ENCODE peak calls at places on chromosomes 5 and 9, in nine cellular contexts. One of them, this sample, is unnamed.

GRCh38 chr9:89005323-89005722 is 14.1 kb downstream of the S1PR3 start:
- DNase-seq in EH: no peak
- DNase-seq in mucosa of gallbladder: peak; percentile 6
- DNase-seq in T-helper 1 cell: no peak
- DNase-seq in hippocampal formation: no peak
- DNase-seq in fibroblast of the aortic adventitia: no peak
- DNase-seq in AG08395: no peak
- DNase-seq in upper lobe of right lung: no peak
- DNase-seq in NCI-H1436: no peak
- DNase-seq in this sample: no peak

GRCh38 chr9:108040783-108041182 is 551.2 kb upstream of the KLF4 start:
- DNase-seq in EH: peak; percentile 62
- DNase-seq in mucosa of gallbladder: no peak
- DNase-seq in T-helper 1 cell: no peak
- DNase-seq in hippocampal formation: no peak
- DNase-seq in fibroblast of the aortic adventitia: no peak
- DNase-seq in AG08395: peak; percentile 49
- DNase-seq in upper lobe of right lung: no peak
- DNase-seq in NCI-H1436: no peak
- DNase-seq in this sample: no peak

GRCh38 chr9:7578951-7579743 is 220.4 kb downstream of the DMAC1 start:
- DNase-seq in EH: no peak
- DNase-seq in mucosa of gallbladder: no peak
- DNase-seq in T-helper 1 cell: no peak
- DNase-seq in hippocampal formation: no peak
- DNase-seq in fibroblast of the aortic adventitia: no peak
- DNase-seq in AG08395: no peak
- DNase-seq in upper lobe of right lung: no peak
- DNase-seq in NCI-H1436: no peak
- DNase-seq in this sample: no peak

GRCh38 chr5:147170603-147171002 is 64.2 kb upstream of the STK32A start:
- DNase-seq in EH: no peak
- DNase-seq in mucosa of gallbladder: peak; percentile 32
- DNase-seq in T-helper 1 cell: no peak
- DNase-seq in hippocampal formation: no peak
- DNase-seq in fibroblast of the aortic adventitia: no peak
- DNase-seq in AG08395: no peak
- DNase-seq in upper lobe of right lung: no peak
- DNase-seq in NCI-H1436: no peak
- DNase-seq in this sample: no peak

GRCh38 chr9:30250872-30251271 is 2133.6 kb upstream of the ACO1 start:
- DNase-seq in EH: no peak
- DNase-seq in mucosa of gallbladder: no peak
- DNase-seq in T-helper 1 cell: no peak
- DNase-seq in hippocampal formation: no peak
- DNase-seq in fibroblast of the aortic adventitia: no peak
- DNase-seq in AG08395: no peak
- DNase-seq in upper lobe of right lung: no peak
- DNase-seq in NCI-H1436: no peak
- DNase-seq in this sample: no peak

GRCh38 chr5:110549301-110549700 is 177.2 kb downstream of the TMEM232 start:
- DNase-seq in EH: no peak
- DNase-seq in mucosa of gallbladder: no peak
- DNase-seq in T-helper 1 cell: no peak
- DNase-seq in hippocampal formation: no peak
- DNase-seq in fibroblast of the aortic adventitia: no peak
- DNase-seq in AG08395: no peak
- DNase-seq in upper lobe of right lung: no peak
- DNase-seq in NCI-H1436: no peak
- DNase-seq in this sample: no peak

GRCh38 chr5:98770158-98770910 is 3.1 kb upstream of the RGMB start:
- DNase-seq in EH: peak; percentile 73
- DNase-seq in mucosa of gallbladder: peak; percentile 39
- DNase-seq in T-helper 1 cell: no peak
- DNase-seq in hippocampal formation: peak; percentile 56
- DNase-seq in fibroblast of the aortic adventitia: peak; percentile 75
- DNase-seq in AG08395: no peak
- DNase-seq in upper lobe of right lung: peak; percentile 72
- DNase-seq in NCI-H1436: peak; percentile 71
- DNase-seq in this sample: no peak

GRCh38 chr9:101593345-101593744 is 1.4 kb downstream of the PPP3R2 start:
- DNase-seq in EH: no peak
- DNase-seq in mucosa of gallbladder: no peak
- DNase-seq in T-helper 1 cell: no peak
- DNase-seq in hippocampal formation: no peak
- DNase-seq in fibroblast of the aortic adventitia: no peak
- DNase-seq in AG08395: no peak
- DNase-seq in upper lobe of right lung: no peak
- DNase-seq in NCI-H1436: no peak
- DNase-seq in this sample: no peak

GRCh38 chr9:81833563-81834345 is 94.5 kb upstream of the SPATA31D4 start:
- DNase-seq in EH: peak; percentile 47
- DNase-seq in mucosa of gallbladder: peak; percentile 31
- DNase-seq in T-helper 1 cell: no peak
- DNase-seq in hippocampal formation: no peak
- DNase-seq in fibroblast of the aortic adventitia: peak; percentile 47
- DNase-seq in AG08395: peak; percentile 47
- DNase-seq in upper lobe of right lung: no peak
- DNase-seq in NCI-H1436: no peak
- DNase-seq in this sample: no peak

GRCh38 chr5:56615750-56616149 is 199.6 kb upstream of the MAP3K1 start:
- DNase-seq in EH: peak; percentile 54
- DNase-seq in mucosa of gallbladder: no peak
- DNase-seq in T-helper 1 cell: no peak
- DNase-seq in hippocampal formation: no peak
- DNase-seq in fibroblast of the aortic adventitia: no peak
- DNase-seq in AG08395: no peak
- DNase-seq in upper lobe of right lung: no peak
- DNase-seq in NCI-H1436: no peak
- DNase-seq in this sample: no peak

GRCh38 chr9:26540094-26540493 is 352.5 kb downstream of the CAAP1 start:
- DNase-seq in EH: no peak
- DNase-seq in mucosa of gallbladder: no peak
- DNase-seq in T-helper 1 cell: no peak
- DNase-seq in hippocampal formation: no peak
- DNase-seq in fibroblast of the aortic adventitia: no peak
- DNase-seq in AG08395: no peak
- DNase-seq in upper lobe of right lung: no peak
- DNase-seq in NCI-H1436: no peak
- DNase-seq in this sample: no peak

GRCh38 chr9:35001803-35002502 is 12.4 kb downstream of the DNAJB5 start:
- DNase-seq in EH: peak; percentile 25
- DNase-seq in mucosa of gallbladder: no peak
- DNase-seq in T-helper 1 cell: no peak
- DNase-seq in hippocampal formation: no peak
- DNase-seq in fibroblast of the aortic adventitia: peak; percentile 52
- DNase-seq in AG08395: no peak
- DNase-seq in upper lobe of right lung: no peak
- DNase-seq in NCI-H1436: no peak
- DNase-seq in this sample: no peak

GRCh38 chr9:18014556-18014955 is 435.7 kb downstream of the SH3GL2 start:
- DNase-seq in EH: no peak
- DNase-seq in mucosa of gallbladder: no peak
- DNase-seq in T-helper 1 cell: no peak
- DNase-seq in hippocampal formation: no peak
- DNase-seq in fibroblast of the aortic adventitia: no peak
- DNase-seq in AG08395: no peak
- DNase-seq in upper lobe of right lung: no peak
- DNase-seq in NCI-H1436: no peak
- DNase-seq in this sample: no peak

GRCh38 chr5:83430130-83431010 is 41.2 kb upstream of the VCAN start:
- DNase-seq in EH: peak; percentile 63
- DNase-seq in mucosa of gallbladder: peak; percentile 57
- DNase-seq in T-helper 1 cell: peak; percentile 28
- DNase-seq in hippocampal formation: peak; percentile 42
- DNase-seq in fibroblast of the aortic adventitia: peak; percentile 75
- DNase-seq in AG08395: peak; percentile 54
- DNase-seq in upper lobe of right lung: no peak
- DNase-seq in NCI-H1436: no peak
- DNase-seq in this sample: no peak

GRCh38 chr9:126722922-126723806 is 81.7 kb upstream of the ZBTB43 start:
- DNase-seq in EH: peak; percentile 29
- DNase-seq in mucosa of gallbladder: peak; percentile 44
- DNase-seq in T-helper 1 cell: peak; percentile 69
- DNase-seq in hippocampal formation: no peak
- DNase-seq in fibroblast of the aortic adventitia: no peak
- DNase-seq in AG08395: no peak
- DNase-seq in upper lobe of right lung: no peak
- DNase-seq in NCI-H1436: peak; percentile 30
- DNase-seq in this sample: no peak

GRCh38 chr9:137429974-137430722 is 7.0 kb downstream of the NOXA1 start:
- DNase-seq in EH: no peak
- DNase-seq in mucosa of gallbladder: no peak
- DNase-seq in T-helper 1 cell: no peak
- DNase-seq in hippocampal formation: no peak
- DNase-seq in fibroblast of the aortic adventitia: no peak
- DNase-seq in AG08395: no peak
- DNase-seq in upper lobe of right lung: peak; percentile 60
- DNase-seq in NCI-H1436: peak; percentile 21
- DNase-seq in this sample: no peak

GRCh38 chr5:115459844-115460243 is 84.7 kb downstream of the FEM1C start:
- DNase-seq in EH: peak; percentile 85
- DNase-seq in mucosa of gallbladder: no peak
- DNase-seq in T-helper 1 cell: no peak
- DNase-seq in hippocampal formation: no peak
- DNase-seq in fibroblast of the aortic adventitia: peak; percentile 76
- DNase-seq in AG08395: peak; percentile 61
- DNase-seq in upper lobe of right lung: no peak
- DNase-seq in NCI-H1436: no peak
- DNase-seq in this sample: peak; percentile 71

GRCh38 chr9:77588319-77588937 is 59.7 kb downstream of the GNA14 start:
- DNase-seq in EH: peak; percentile 88
- DNase-seq in mucosa of gallbladder: no peak
- DNase-seq in T-helper 1 cell: no peak
- DNase-seq in hippocampal formation: no peak
- DNase-seq in fibroblast of the aortic adventitia: peak; percentile 89
- DNase-seq in AG08395: peak; percentile 88
- DNase-seq in upper lobe of right lung: no peak
- DNase-seq in NCI-H1436: no peak
- DNase-seq in this sample: peak; percentile 72

GRCh38 chr5:14443665-14444064 is 137.9 kb upstream of the OTULINL start:
- DNase-seq in EH: peak; percentile 58
- DNase-seq in mucosa of gallbladder: no peak
- DNase-seq in T-helper 1 cell: no peak
- DNase-seq in hippocampal formation: no peak
- DNase-seq in fibroblast of the aortic adventitia: peak; percentile 70
- DNase-seq in AG08395: no peak
- DNase-seq in upper lobe of right lung: no peak
- DNase-seq in NCI-H1436: no peak
- DNase-seq in this sample: no peak